ENCODE peak calls at places on chromosome 14, in six cellular contexts. One of them, this sample, is unnamed.

GRCh38 chr14:100827140-100827517 is 1.2 kb downstream of the MEG3 start:
- DNase-seq in vagina: no peak
- DNase-seq in neural crest cell: no peak
- DNase-seq in psoas muscle: no peak
- DNase-seq in choroid plexus epithelial cell: peak; percentile 42
- DNase-seq in AG09309: no peak
- DNase-seq in this sample: no peak

GRCh38 chr14:35534130-35534883 is at the start of gene INSM2:
- DNase-seq in vagina: no peak
- DNase-seq in neural crest cell: no peak
- DNase-seq in psoas muscle: no peak
- DNase-seq in choroid plexus epithelial cell: peak; percentile 21
- DNase-seq in AG09309: no peak
- DNase-seq in this sample: no peak

GRCh38 chr14:58898655-58899316 is 261.0 kb downstream of the DACT1 start:
- DNase-seq in vagina: no peak
- DNase-seq in neural crest cell: no peak
- DNase-seq in psoas muscle: no peak
- DNase-seq in choroid plexus epithelial cell: peak; percentile 95
- DNase-seq in AG09309: peak; percentile 94
- DNase-seq in this sample: no peak

GRCh38 chr14:32074887-32075572 is 2.1 kb upstream of the ARHGAP5 start:
- DNase-seq in vagina: no peak
- DNase-seq in neural crest cell: no peak
- DNase-seq in psoas muscle: no peak
- DNase-seq in choroid plexus epithelial cell: no peak
- DNase-seq in AG09309: no peak
- DNase-seq in this sample: no peak

GRCh38 chr14:103408491-103409155 is 23.4 kb downstream of the MARK3 start:
- DNase-seq in vagina: no peak
- DNase-seq in neural crest cell: no peak
- DNase-seq in psoas muscle: no peak
- DNase-seq in choroid plexus epithelial cell: peak; percentile 71
- DNase-seq in AG09309: no peak
- DNase-seq in this sample: no peak

GRCh38 chr14:100769035-100769939 is 42.6 kb downstream of the DLK1 start:
- DNase-seq in vagina: no peak
- DNase-seq in neural crest cell: no peak
- DNase-seq in psoas muscle: no peak
- DNase-seq in choroid plexus epithelial cell: no peak
- DNase-seq in AG09309: no peak
- DNase-seq in this sample: no peak

GRCh38 chr14:35470775-35471174 is 63.2 kb upstream of the INSM2 start:
- DNase-seq in vagina: no peak
- DNase-seq in neural crest cell: no peak
- DNase-seq in psoas muscle: no peak
- DNase-seq in choroid plexus epithelial cell: peak; percentile 53
- DNase-seq in AG09309: no peak
- DNase-seq in this sample: no peak

GRCh38 chr14:69726761-69727511 is 40.0 kb upstream of the SRSF5 start:
- DNase-seq in vagina: no peak
- DNase-seq in neural crest cell: peak; percentile 92
- DNase-seq in psoas muscle: peak; percentile 85
- DNase-seq in choroid plexus epithelial cell: peak; percentile 76
- DNase-seq in AG09309: peak; percentile 7
- DNase-seq in this sample: no peak

GRCh38 chr14:77979171-77979570 is 179.3 kb downstream of the ADCK1 start:
- DNase-seq in vagina: peak; percentile 69
- DNase-seq in neural crest cell: no peak
- DNase-seq in psoas muscle: no peak
- DNase-seq in choroid plexus epithelial cell: no peak
- DNase-seq in AG09309: no peak
- DNase-seq in this sample: no peak

GRCh38 chr14:96082420-96083300 is 43.5 kb downstream of the C14orf132 start:
- DNase-seq in vagina: no peak
- DNase-seq in neural crest cell: no peak
- DNase-seq in psoas muscle: no peak
- DNase-seq in choroid plexus epithelial cell: no peak
- DNase-seq in AG09309: no peak
- DNase-seq in this sample: no peak

GRCh38 chr14:93683241-93683640 is 105.0 kb downstream of the PRIMA1 start:
- DNase-seq in vagina: no peak
- DNase-seq in neural crest cell: peak; percentile 14
- DNase-seq in psoas muscle: no peak
- DNase-seq in choroid plexus epithelial cell: peak; percentile 0
- DNase-seq in AG09309: no peak
- DNase-seq in this sample: peak; percentile 4

GRCh38 chr14:24058260-24058950 is 6.6 kb downstream of the CARMIL3 start:
- DNase-seq in vagina: no peak
- DNase-seq in neural crest cell: peak; percentile 26
- DNase-seq in psoas muscle: peak; percentile 53
- DNase-seq in choroid plexus epithelial cell: peak; percentile 84
- DNase-seq in AG09309: peak; percentile 32
- DNase-seq in this sample: no peak

GRCh38 chr14:73500360-73500759 is 9.6 kb downstream of the RIOX1 start:
- DNase-seq in vagina: no peak
- DNase-seq in neural crest cell: no peak
- DNase-seq in psoas muscle: no peak
- DNase-seq in choroid plexus epithelial cell: no peak
- DNase-seq in AG09309: no peak
- DNase-seq in this sample: no peak

GRCh38 chr14:69664190-69664742 is 52.9 kb downstream of the SUSD6 start:
- DNase-seq in vagina: no peak
- DNase-seq in neural crest cell: no peak
- DNase-seq in psoas muscle: no peak
- DNase-seq in choroid plexus epithelial cell: no peak
- DNase-seq in AG09309: no peak
- DNase-seq in this sample: no peak

GRCh38 chr14:64725360-64725815 is 21.2 kb downstream of the PLEKHG3 start:
- DNase-seq in vagina: no peak
- DNase-seq in neural crest cell: no peak
- DNase-seq in psoas muscle: no peak
- DNase-seq in choroid plexus epithelial cell: no peak
- DNase-seq in AG09309: no peak
- DNase-seq in this sample: no peak

GRCh38 chr14:63752449-63753169 is 24.7 kb upstream of the SGPP1 start:
- DNase-seq in vagina: no peak
- DNase-seq in neural crest cell: no peak
- DNase-seq in psoas muscle: no peak
- DNase-seq in choroid plexus epithelial cell: peak; percentile 77
- DNase-seq in AG09309: peak; percentile 53
- DNase-seq in this sample: no peak

GRCh38 chr14:96574171-96574632 is 72.0 kb downstream of the PAPOLA start:
- DNase-seq in vagina: no peak
- DNase-seq in neural crest cell: no peak
- DNase-seq in psoas muscle: no peak
- DNase-seq in choroid plexus epithelial cell: no peak
- DNase-seq in AG09309: no peak
- DNase-seq in this sample: no peak

GRCh38 chr14:95037273-95037672 is 120.1 kb downstream of the DICER1 start:
- DNase-seq in vagina: no peak
- DNase-seq in neural crest cell: no peak
- DNase-seq in psoas muscle: no peak
- DNase-seq in choroid plexus epithelial cell: no peak
- DNase-seq in AG09309: no peak
- DNase-seq in this sample: no peak

GRCh38 chr14:40368314-40368713 is 936.1 kb upstream of the FBXO33 start:
- DNase-seq in vagina: no peak
- DNase-seq in neural crest cell: no peak
- DNase-seq in psoas muscle: no peak
- DNase-seq in choroid plexus epithelial cell: no peak
- DNase-seq in AG09309: no peak
- DNase-seq in this sample: no peak

GRCh38 chr14:78278464-78278863 is 108.3 kb downstream of the NRXN3 start:
- DNase-seq in vagina: no peak
- DNase-seq in neural crest cell: no peak
- DNase-seq in psoas muscle: no peak
- DNase-seq in choroid plexus epithelial cell: no peak
- DNase-seq in AG09309: no peak
- DNase-seq in this sample: no peak

GRCh38 chr14:30681752-30682355 is 59.7 kb downstream of the SCFD1 start:
- DNase-seq in vagina: no peak
- DNase-seq in neural crest cell: no peak
- DNase-seq in psoas muscle: no peak
- DNase-seq in choroid plexus epithelial cell: peak; percentile 58
- DNase-seq in AG09309: no peak
- DNase-seq in this sample: no peak
- TF ChIP-seq CTCF in vagina: no peak
- TF ChIP-seq CTCF in neural crest cell: peak; percentile 60
- TF ChIP-seq CTCF in psoas muscle: no peak
- TF ChIP-seq CTCF in choroid plexus epithelial cell: peak; percentile 68
- TF ChIP-seq CTCF in AG09309: peak; percentile 31
- TF ChIP-seq CTCF in this sample: no peak

GRCh38 chr14:53473480-53473879 is 320.4 kb upstream of the DDHD1 start:
- DNase-seq in vagina: no peak
- DNase-seq in neural crest cell: no peak
- DNase-seq in psoas muscle: no peak
- DNase-seq in choroid plexus epithelial cell: peak; percentile 4
- DNase-seq in AG09309: no peak
- DNase-seq in this sample: no peak
- TF ChIP-seq CTCF in vagina: no peak
- TF ChIP-seq CTCF in neural crest cell: no peak
- TF ChIP-seq CTCF in psoas muscle: no peak
- TF ChIP-seq CTCF in choroid plexus epithelial cell: no peak
- TF ChIP-seq CTCF in AG09309: no peak
- TF ChIP-seq CTCF in this sample: no peak

GRCh38 chr14:80350707-80351106 is 139.4 kb upstream of the DIO2 start:
- DNase-seq in vagina: no peak
- DNase-seq in neural crest cell: no peak
- DNase-seq in psoas muscle: no peak
- DNase-seq in choroid plexus epithelial cell: peak; percentile 13
- DNase-seq in AG09309: no peak
- DNase-seq in this sample: no peak

GRCh38 chr14:80358112-80358511 is 146.8 kb upstream of the DIO2 start:
- DNase-seq in vagina: no peak
- DNase-seq in neural crest cell: no peak
- DNase-seq in psoas muscle: no peak
- DNase-seq in choroid plexus epithelial cell: peak; percentile 19
- DNase-seq in AG09309: no peak
- DNase-seq in this sample: no peak

DNA sequence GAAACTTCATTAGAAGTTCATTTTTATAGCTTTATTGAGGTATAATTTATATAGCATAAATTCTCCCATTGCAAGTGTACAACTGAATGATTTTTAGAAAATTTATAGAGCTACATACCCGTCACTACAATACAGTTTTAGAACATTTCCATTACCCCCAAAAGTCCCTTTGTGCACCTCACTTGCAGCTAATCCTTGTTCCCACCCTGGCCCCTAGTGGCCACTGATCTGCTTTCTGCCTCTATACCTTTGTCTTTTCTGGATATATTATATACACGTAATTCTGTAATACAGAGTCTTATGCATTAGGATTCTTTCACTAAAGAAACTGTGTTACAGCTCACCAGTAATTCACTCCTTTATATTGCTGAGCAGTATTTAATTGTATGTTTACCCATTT is 145.1 kb upstream of the DIO2 start:
- DNase-seq in vagina: no peak
- DNase-seq in neural crest cell: no peak
- DNase-seq in psoas muscle: no peak
- DNase-seq in choroid plexus epithelial cell: peak; percentile 74
- DNase-seq in AG09309: no peak
- DNase-seq in this sample: no peak
- TF ChIP-seq CTCF in vagina: no peak
- TF ChIP-seq CTCF in neural crest cell: peak; percentile 59
- TF ChIP-seq CTCF in psoas muscle: no peak
- TF ChIP-seq CTCF in choroid plexus epithelial cell: peak; percentile 91
- TF ChIP-seq CTCF in AG09309: peak; percentile 64
- TF ChIP-seq CTCF in this sample: peak; percentile 34

GRCh38 chr14:72129283-72129682 is 197.1 kb downstream of the RGS6 start:
- DNase-seq in vagina: no peak
- DNase-seq in neural crest cell: no peak
- DNase-seq in psoas muscle: no peak
- DNase-seq in choroid plexus epithelial cell: no peak
- DNase-seq in AG09309: no peak
- DNase-seq in this sample: no peak
- TF ChIP-seq CTCF in vagina: no peak
- TF ChIP-seq CTCF in neural crest cell: no peak
- TF ChIP-seq CTCF in psoas muscle: no peak
- TF ChIP-seq CTCF in choroid plexus epithelial cell: no peak
- TF ChIP-seq CTCF in AG09309: no peak
- TF ChIP-seq CTCF in this sample: no peak

GRCh38 chr14:68244272-68244975 is 424.8 kb downstream of the RAD51B start:
- DNase-seq in vagina: no peak
- DNase-seq in neural crest cell: no peak
- DNase-seq in psoas muscle: no peak
- DNase-seq in choroid plexus epithelial cell: no peak
- DNase-seq in AG09309: no peak
- DNase-seq in this sample: no peak

GRCh38 chr14:68243441-68244010 is 423.9 kb downstream of the RAD51B start:
- DNase-seq in vagina: no peak
- DNase-seq in neural crest cell: no peak
- DNase-seq in psoas muscle: no peak
- DNase-seq in choroid plexus epithelial cell: no peak
- DNase-seq in AG09309: no peak
- DNase-seq in this sample: no peak

GRCh38 chr14:68246074-68246980 is 426.7 kb downstream of the RAD51B start:
- DNase-seq in vagina: no peak
- DNase-seq in neural crest cell: no peak
- DNase-seq in psoas muscle: no peak
- DNase-seq in choroid plexus epithelial cell: peak; percentile 42
- DNase-seq in AG09309: no peak
- DNase-seq in this sample: no peak

GRCh38 chr14:68247281-68247680 is 427.7 kb downstream of the RAD51B start:
- DNase-seq in vagina: no peak
- DNase-seq in neural crest cell: no peak
- DNase-seq in psoas muscle: no peak
- DNase-seq in choroid plexus epithelial cell: no peak
- DNase-seq in AG09309: no peak
- DNase-seq in this sample: no peak

GRCh38 chr14:68245146-68246073 is 425.8 kb downstream of the RAD51B start:
- DNase-seq in vagina: no peak
- DNase-seq in neural crest cell: no peak
- DNase-seq in psoas muscle: peak; percentile 21
- DNase-seq in choroid plexus epithelial cell: peak; percentile 92
- DNase-seq in AG09309: no peak
- DNase-seq in this sample: no peak
- TF ChIP-seq CTCF in vagina: no peak
- TF ChIP-seq CTCF in neural crest cell: no peak
- TF ChIP-seq CTCF in psoas muscle: no peak
- TF ChIP-seq CTCF in choroid plexus epithelial cell: no peak
- TF ChIP-seq CTCF in AG09309: no peak
- TF ChIP-seq CTCF in this sample: no peak